ENCODE peak calls at places on chromosomes 1 and 21, in four cellular contexts. One of them, this sample, is unnamed.

GRCh38 chr1:9990944-9991343 is 6.1 kb upstream of the RBP7 start:
- DNase-seq in NCI-H2029: no peak
- DNase-seq in stimulated activated CD4-positive, alpha-beta T cell treated with anti-CD3 and anti-CD28 coated beads, Interleukin-15, amount 100 ng/mL, for 1 hour: no peak
- DNase-seq in PC-9: no peak
- DNase-seq in this sample: no peak

GRCh38 chr1:248821101-248821500 is 4.6 kb downstream of the SH3BP5L start:
- DNase-seq in NCI-H2029: no peak
- DNase-seq in PC-9: no peak
- DNase-seq in stimulated activated CD4-positive, alpha-beta T cell treated with anti-CD3 and anti-CD28 coated beads, Interleukin-15, amount 100 ng/mL, for 1 hour: no peak
- DNase-seq in this sample: peak; percentile 42

GRCh38 chr1:116697892-116698595 is 30.5 kb upstream of the IGSF3 start:
- DNase-seq in stimulated activated CD4-positive, alpha-beta T cell treated with anti-CD3 and anti-CD28 coated beads, Interleukin-15, amount 100 ng/mL, for 1 hour: no peak
- DNase-seq in PC-9: peak; percentile 68
- DNase-seq in NCI-H2029: no peak
- DNase-seq in this sample: no peak

GRCh38 chr1:198929111-198929604 is 290.3 kb downstream of the PTPRC start:
- DNase-seq in PC-9: no peak
- DNase-seq in NCI-H2029: no peak
- DNase-seq in stimulated activated CD4-positive, alpha-beta T cell treated with anti-CD3 and anti-CD28 coated beads, Interleukin-15, amount 100 ng/mL, for 1 hour: no peak
- DNase-seq in this sample: no peak

GRCh38 chr1:244953865-244954264 is 89.5 kb upstream of the HNRNPU start:
- DNase-seq in NCI-H2029: no peak
- DNase-seq in stimulated activated CD4-positive, alpha-beta T cell treated with anti-CD3 and anti-CD28 coated beads, Interleukin-15, amount 100 ng/mL, for 1 hour: no peak
- DNase-seq in PC-9: no peak
- DNase-seq in this sample: no peak

GRCh38 chr1:20399606-20400180 is 86.3 kb downstream of the CAMK2N1 start:
- DNase-seq in PC-9: no peak
- DNase-seq in stimulated activated CD4-positive, alpha-beta T cell treated with anti-CD3 and anti-CD28 coated beads, Interleukin-15, amount 100 ng/mL, for 1 hour: no peak
- DNase-seq in NCI-H2029: no peak
- DNase-seq in this sample: no peak

GRCh38 chr1:212820969-212821368 is 26.5 kb downstream of the SPATA45 start:
- DNase-seq in PC-9: no peak
- DNase-seq in NCI-H2029: no peak
- DNase-seq in stimulated activated CD4-positive, alpha-beta T cell treated with anti-CD3 and anti-CD28 coated beads, Interleukin-15, amount 100 ng/mL, for 1 hour: no peak
- DNase-seq in this sample: no peak

GRCh38 chr1:224687465-224687864 is 71.3 kb downstream of the CNIH3 start:
- DNase-seq in stimulated activated CD4-positive, alpha-beta T cell treated with anti-CD3 and anti-CD28 coated beads, Interleukin-15, amount 100 ng/mL, for 1 hour: no peak
- DNase-seq in PC-9: no peak
- DNase-seq in NCI-H2029: no peak
- DNase-seq in this sample: no peak

GRCh38 chr1:43531453-43531905 is 796 bp downstream of the PTPRF start:
- DNase-seq in NCI-H2029: no peak
- DNase-seq in PC-9: no peak
- DNase-seq in stimulated activated CD4-positive, alpha-beta T cell treated with anti-CD3 and anti-CD28 coated beads, Interleukin-15, amount 100 ng/mL, for 1 hour: no peak
- DNase-seq in this sample: no peak

GRCh38 chr1:214076341-214077035 is 88.7 kb downstream of the PROX1 start:
- DNase-seq in NCI-H2029: peak; percentile 40
- DNase-seq in stimulated activated CD4-positive, alpha-beta T cell treated with anti-CD3 and anti-CD28 coated beads, Interleukin-15, amount 100 ng/mL, for 1 hour: no peak
- DNase-seq in PC-9: no peak
- DNase-seq in this sample: no peak

GRCh38 chr1:154730251-154730650 is 122.3 kb upstream of the ADAR start:
- DNase-seq in NCI-H2029: peak; percentile 89
- DNase-seq in stimulated activated CD4-positive, alpha-beta T cell treated with anti-CD3 and anti-CD28 coated beads, Interleukin-15, amount 100 ng/mL, for 1 hour: no peak
- DNase-seq in PC-9: peak; percentile 85
- DNase-seq in this sample: no peak

GRCh38 chr1:47972864-47973437 is 24.2 kb downstream of the TRABD2B start:
- DNase-seq in PC-9: no peak
- DNase-seq in stimulated activated CD4-positive, alpha-beta T cell treated with anti-CD3 and anti-CD28 coated beads, Interleukin-15, amount 100 ng/mL, for 1 hour: no peak
- DNase-seq in NCI-H2029: no peak
- DNase-seq in this sample: no peak

GRCh38 chr21:43811262-43812105 is 22.1 kb downstream of the RRP1 start:
- DNase-seq in PC-9: no peak
- DNase-seq in NCI-H2029: no peak
- DNase-seq in stimulated activated CD4-positive, alpha-beta T cell treated with anti-CD3 and anti-CD28 coated beads, Interleukin-15, amount 100 ng/mL, for 1 hour: no peak
- DNase-seq in this sample: no peak

GRCh38 chr1:172906778-172907592 is 143.8 kb downstream of the TNFSF18 start:
- DNase-seq in PC-9: no peak
- DNase-seq in stimulated activated CD4-positive, alpha-beta T cell treated with anti-CD3 and anti-CD28 coated beads, Interleukin-15, amount 100 ng/mL, for 1 hour: no peak
- DNase-seq in NCI-H2029: no peak
- DNase-seq in this sample: no peak

GRCh38 chr1:186680031-186681012 is at the start of gene PTGS2:
- DNase-seq in NCI-H2029: no peak
- DNase-seq in PC-9: peak; percentile 65
- DNase-seq in stimulated activated CD4-positive, alpha-beta T cell treated with anti-CD3 and anti-CD28 coated beads, Interleukin-15, amount 100 ng/mL, for 1 hour: no peak
- DNase-seq in this sample: peak; percentile 61

GRCh38 chr1:19435851-19436465 is 49.4 kb downstream of the CAPZB start:
- DNase-seq in stimulated activated CD4-positive, alpha-beta T cell treated with anti-CD3 and anti-CD28 coated beads, Interleukin-15, amount 100 ng/mL, for 1 hour: no peak
- DNase-seq in PC-9: no peak
- DNase-seq in NCI-H2029: no peak
- DNase-seq in this sample: peak; percentile 94

GRCh38 chr1:14485285-14485684 is 113.2 kb upstream of the KAZN start:
- DNase-seq in NCI-H2029: no peak
- DNase-seq in stimulated activated CD4-positive, alpha-beta T cell treated with anti-CD3 and anti-CD28 coated beads, Interleukin-15, amount 100 ng/mL, for 1 hour: no peak
- DNase-seq in PC-9: no peak
- DNase-seq in this sample: no peak

GRCh38 chr21:45078877-45079281 is 4.5 kb downstream of the ADARB1 start:
- DNase-seq in NCI-H2029: no peak
- DNase-seq in PC-9: no peak
- DNase-seq in stimulated activated CD4-positive, alpha-beta T cell treated with anti-CD3 and anti-CD28 coated beads, Interleukin-15, amount 100 ng/mL, for 1 hour: peak; percentile 52
- DNase-seq in this sample: no peak

GRCh38 chr1:208807446-208808117 is 563.4 kb upstream of the PLXNA2 start:
- DNase-seq in PC-9: no peak
- DNase-seq in stimulated activated CD4-positive, alpha-beta T cell treated with anti-CD3 and anti-CD28 coated beads, Interleukin-15, amount 100 ng/mL, for 1 hour: no peak
- DNase-seq in NCI-H2029: no peak
- DNase-seq in this sample: no peak

GRCh38 chr1:98323396-98323795 is 338.1 kb upstream of the SNX7 start:
- DNase-seq in PC-9: peak; percentile 92
- DNase-seq in NCI-H2029: no peak
- DNase-seq in stimulated activated CD4-positive, alpha-beta T cell treated with anti-CD3 and anti-CD28 coated beads, Interleukin-15, amount 100 ng/mL, for 1 hour: no peak
- DNase-seq in this sample: peak; percentile 35

GRCh38 chr1:201089621-201090020 is 22.6 kb downstream of the CACNA1S start:
- DNase-seq in NCI-H2029: no peak
- DNase-seq in PC-9: no peak
- DNase-seq in stimulated activated CD4-positive, alpha-beta T cell treated with anti-CD3 and anti-CD28 coated beads, Interleukin-15, amount 100 ng/mL, for 1 hour: no peak
- DNase-seq in this sample: no peak

GRCh38 chr1:64133036-64133435 is 70.4 kb upstream of the UBE2U start:
- DNase-seq in NCI-H2029: no peak
- DNase-seq in PC-9: peak; percentile 94
- DNase-seq in stimulated activated CD4-positive, alpha-beta T cell treated with anti-CD3 and anti-CD28 coated beads, Interleukin-15, amount 100 ng/mL, for 1 hour: no peak
- DNase-seq in this sample: peak; percentile 77

GRCh38 chr1:38062361-38063288 is 16.0 kb upstream of the POU3F1 start:
- DNase-seq in NCI-H2029: peak; percentile 100
- DNase-seq in stimulated activated CD4-positive, alpha-beta T cell treated with anti-CD3 and anti-CD28 coated beads, Interleukin-15, amount 100 ng/mL, for 1 hour: no peak
- DNase-seq in PC-9: no peak
- DNase-seq in this sample: no peak

GRCh38 chr1:228317411-228317828 is 89.2 kb downstream of the TRIM11 start:
- DNase-seq in PC-9: no peak
- DNase-seq in NCI-H2029: no peak
- DNase-seq in stimulated activated CD4-positive, alpha-beta T cell treated with anti-CD3 and anti-CD28 coated beads, Interleukin-15, amount 100 ng/mL, for 1 hour: no peak
- DNase-seq in this sample: no peak

GRCh38 chr1:25695991-25696330 is 79.4 kb downstream of the MAN1C1 start:
- DNase-seq in NCI-H2029: no peak
- DNase-seq in PC-9: peak; percentile 77
- DNase-seq in stimulated activated CD4-positive, alpha-beta T cell treated with anti-CD3 and anti-CD28 coated beads, Interleukin-15, amount 100 ng/mL, for 1 hour: no peak
- DNase-seq in this sample: peak; percentile 48

GRCh38 chr1:935751-936231 is 12.1 kb downstream of the SAMD11 start:
- DNase-seq in stimulated activated CD4-positive, alpha-beta T cell treated with anti-CD3 and anti-CD28 coated beads, Interleukin-15, amount 100 ng/mL, for 1 hour: no peak
- DNase-seq in PC-9: no peak
- DNase-seq in NCI-H2029: no peak
- DNase-seq in this sample: no peak

GRCh38 chr1:100037665-100038400 is 68.0 kb downstream of the SLC35A3 start:
- DNase-seq in PC-9: peak; percentile 73
- DNase-seq in stimulated activated CD4-positive, alpha-beta T cell treated with anti-CD3 and anti-CD28 coated beads, Interleukin-15, amount 100 ng/mL, for 1 hour: peak; percentile 75
- DNase-seq in NCI-H2029: peak; percentile 85
- DNase-seq in this sample: peak; percentile 88

GRCh38 chr1:17272641-17273040 is 23.7 kb downstream of the PADI3 start:
- DNase-seq in PC-9: no peak
- DNase-seq in stimulated activated CD4-positive, alpha-beta T cell treated with anti-CD3 and anti-CD28 coated beads, Interleukin-15, amount 100 ng/mL, for 1 hour: no peak
- DNase-seq in NCI-H2029: no peak
- DNase-seq in this sample: no peak

GRCh38 chr1:9621032-9621431 is 30.5 kb upstream of the PIK3CD start:
- DNase-seq in stimulated activated CD4-positive, alpha-beta T cell treated with anti-CD3 and anti-CD28 coated beads, Interleukin-15, amount 100 ng/mL, for 1 hour: no peak
- DNase-seq in PC-9: no peak
- DNase-seq in NCI-H2029: no peak
- DNase-seq in this sample: no peak

GRCh38 chr1:119587328-119587727 is 60.7 kb downstream of the ZNF697 start:
- DNase-seq in PC-9: no peak
- DNase-seq in stimulated activated CD4-positive, alpha-beta T cell treated with anti-CD3 and anti-CD28 coated beads, Interleukin-15, amount 100 ng/mL, for 1 hour: no peak
- DNase-seq in NCI-H2029: peak; percentile 73
- DNase-seq in this sample: no peak

GRCh38 chr21:19420607-19421006 is 1017.0 kb upstream of the TMPRSS15 start:
- DNase-seq in NCI-H2029: no peak
- DNase-seq in stimulated activated CD4-positive, alpha-beta T cell treated with anti-CD3 and anti-CD28 coated beads, Interleukin-15, amount 100 ng/mL, for 1 hour: no peak
- DNase-seq in PC-9: no peak
- DNase-seq in this sample: no peak

GRCh38 chr21:45132841-45133573 is 58.6 kb downstream of the ADARB1 start:
- DNase-seq in NCI-H2029: no peak
- DNase-seq in stimulated activated CD4-positive, alpha-beta T cell treated with anti-CD3 and anti-CD28 coated beads, Interleukin-15, amount 100 ng/mL, for 1 hour: no peak
- DNase-seq in PC-9: no peak
- DNase-seq in this sample: no peak

GRCh38 chr1:10734900-10735602 is 61.4 kb downstream of the CASZ1 start:
- DNase-seq in NCI-H2029: no peak
- DNase-seq in PC-9: no peak
- DNase-seq in stimulated activated CD4-positive, alpha-beta T cell treated with anti-CD3 and anti-CD28 coated beads, Interleukin-15, amount 100 ng/mL, for 1 hour: no peak
- DNase-seq in this sample: no peak

GRCh38 chr1:222240536-222241181 is 307.2 kb downstream of the HHIPL2 start:
- DNase-seq in NCI-H2029: no peak
- DNase-seq in PC-9: no peak
- DNase-seq in stimulated activated CD4-positive, alpha-beta T cell treated with anti-CD3 and anti-CD28 coated beads, Interleukin-15, amount 100 ng/mL, for 1 hour: no peak
- DNase-seq in this sample: no peak

GRCh38 chr1:17462677-17463076 is 23.2 kb upstream of the RCC2 start:
- DNase-seq in PC-9: no peak
- DNase-seq in NCI-H2029: no peak
- DNase-seq in stimulated activated CD4-positive, alpha-beta T cell treated with anti-CD3 and anti-CD28 coated beads, Interleukin-15, amount 100 ng/mL, for 1 hour: no peak
- DNase-seq in this sample: no peak

GRCh38 chr1:192445243-192445642 is 128.5 kb downstream of the RGS21 start:
- DNase-seq in NCI-H2029: no peak
- DNase-seq in PC-9: no peak
- DNase-seq in stimulated activated CD4-positive, alpha-beta T cell treated with anti-CD3 and anti-CD28 coated beads, Interleukin-15, amount 100 ng/mL, for 1 hour: no peak
- DNase-seq in this sample: no peak

GRCh38 chr1:229509576-229509975 is 1.4 kb upstream of the NUP133 start:
- DNase-seq in NCI-H2029: no peak
- DNase-seq in PC-9: no peak
- DNase-seq in stimulated activated CD4-positive, alpha-beta T cell treated with anti-CD3 and anti-CD28 coated beads, Interleukin-15, amount 100 ng/mL, for 1 hour: no peak
- DNase-seq in this sample: no peak

This sample was measured in trophoblast cell.